ENCODE peak calls at places on chromosomes 2 and 18, in four cellular contexts. N is body of pancreas; J is lung microvascular endothelial cell; X is activated CD8-positive, alpha-beta memory T cell treated with anti-CD3 and anti-CD28 coated beads for 24 hours. P is an unnamed sample.

GRCh38 chr18:56459451-56459777 is 179.0 kb downstream of the TXNL1 start:
- DNase-seq in N (no peak), J (peak), X (no peak), P (peak)

GRCh38 chr2:73294239-73294638 is 891 bp upstream of the EGR4 start:
- DNase-seq in N (no peak), J (no peak), X (no peak), P (no peak)

GRCh38 chr2:102185347-102185746 is 1.5 kb upstream of the IL1RL2 start:
- DNase-seq in N (no peak), J (peak), X (no peak), P (peak)

GRCh38 chr2:182522428-182522896 is 95.6 kb upstream of the PDE1A start:
- DNase-seq in N (no peak), J (peak), X (no peak), P (peak)

GRCh38 chr2:188623995-188624643 is 332.4 kb downstream of the GULP1 start:
- DNase-seq in N (no peak), J (no peak), X (no peak), P (no peak)

GRCh38 chr18:79522451-79523220 is 126.9 kb downstream of the NFATC1 start:
- DNase-seq in N (no peak), J (no peak), X (peak), P (no peak)

GRCh38 chr2:28989973-28990372 is 8.9 kb downstream of the TOGARAM2 start:
- DNase-seq in N (no peak), J (no peak), X (no peak), P (no peak)

GRCh38 chr2:122734756-122735155 is 979.3 kb downstream of the TSN start:
- DNase-seq in N (no peak), J (peak), X (no peak), P (no peak)

GRCh38 chr2:32905270-32905669 is 41.5 kb upstream of the LTBP1 start:
- DNase-seq in N (no peak), J (no peak), X (no peak), P (no peak)

GRCh38 chr2:135904590-135904989 is 28.3 kb upstream of the MCM6 start:
- DNase-seq in N (no peak), J (no peak), X (no peak), P (no peak)

GRCh38 chr2:226489765-226490164 is 309.9 kb downstream of the IRS1 start:
- DNase-seq in N (no peak), J (no peak), X (no peak), P (no peak)